ENCODE peak calls at places on chromosomes 7 and 10, in six cellular contexts. One of them, this sample, is unnamed.

GRCh38 chr10:287814-288213 is 152.6 kb downstream of the ZMYND11 start:
- DNase-seq in D721Med: no peak
- DNase-seq in activated T-helper 9 cell treated with anti-CD3 and anti-CD28 coated beads, Interleukin-2, amount 50 U/mL, for 16 hours: no peak
- DNase-seq in occipital lobe: no peak
- DNase-seq in caudate nucleus: no peak
- DNase-seq in endothelial cell: peak
- DNase-seq in this sample: peak

GRCh38 chr7:16719699-16720098 is 33.9 kb upstream of the TSPAN13 start:
- DNase-seq in endothelial cell: no peak
- DNase-seq in D721Med: no peak
- DNase-seq in caudate nucleus: no peak
- DNase-seq in occipital lobe: no peak
- DNase-seq in activated T-helper 9 cell treated with anti-CD3 and anti-CD28 coated beads, Interleukin-2, amount 50 U/mL, for 16 hours: no peak
- DNase-seq in this sample: no peak

GRCh38 chr10:30540286-30540685 is 89.3 kb downstream of the LYZL2 start:
- DNase-seq in D721Med: no peak
- DNase-seq in endothelial cell: no peak
- DNase-seq in occipital lobe: no peak
- DNase-seq in caudate nucleus: no peak
- DNase-seq in activated T-helper 9 cell treated with anti-CD3 and anti-CD28 coated beads, Interleukin-2, amount 50 U/mL, for 16 hours: no peak
- DNase-seq in this sample: no peak

GRCh38 chr7:24406053-24406561 is 122.1 kb downstream of the NPY start:
- DNase-seq in endothelial cell: no peak
- DNase-seq in caudate nucleus: no peak
- DNase-seq in activated T-helper 9 cell treated with anti-CD3 and anti-CD28 coated beads, Interleukin-2, amount 50 U/mL, for 16 hours: no peak
- DNase-seq in D721Med: no peak
- DNase-seq in occipital lobe: no peak
- DNase-seq in this sample: no peak

GRCh38 chr7:26477381-26477780 is 185.7 kb downstream of the SNX10 start:
- DNase-seq in endothelial cell: no peak
- DNase-seq in activated T-helper 9 cell treated with anti-CD3 and anti-CD28 coated beads, Interleukin-2, amount 50 U/mL, for 16 hours: no peak
- DNase-seq in caudate nucleus: no peak
- DNase-seq in occipital lobe: no peak
- DNase-seq in D721Med: no peak
- DNase-seq in this sample: no peak

GRCh38 chr10:13917791-13918190 is 331.0 kb downstream of the PRPF18 start:
- DNase-seq in caudate nucleus: no peak
- DNase-seq in D721Med: no peak
- DNase-seq in activated T-helper 9 cell treated with anti-CD3 and anti-CD28 coated beads, Interleukin-2, amount 50 U/mL, for 16 hours: no peak
- DNase-seq in occipital lobe: no peak
- DNase-seq in endothelial cell: no peak
- DNase-seq in this sample: no peak

GRCh38 chr10:79434223-79434687 is 11.2 kb downstream of the ZCCHC24 start:
- DNase-seq in endothelial cell: no peak
- DNase-seq in activated T-helper 9 cell treated with anti-CD3 and anti-CD28 coated beads, Interleukin-2, amount 50 U/mL, for 16 hours: no peak
- DNase-seq in D721Med: no peak
- DNase-seq in occipital lobe: no peak
- DNase-seq in caudate nucleus: no peak
- DNase-seq in this sample: peak

GRCh38 chr10:72308320-72308987 is 34.7 kb downstream of the DDIT4 start:
- DNase-seq in endothelial cell: no peak
- DNase-seq in D721Med: no peak
- DNase-seq in caudate nucleus: peak
- DNase-seq in occipital lobe: no peak
- DNase-seq in activated T-helper 9 cell treated with anti-CD3 and anti-CD28 coated beads, Interleukin-2, amount 50 U/mL, for 16 hours: no peak
- DNase-seq in this sample: peak

GRCh38 chr7:150949564-150949963 is 28.6 kb downstream of the KCNH2 start:
- DNase-seq in endothelial cell: no peak
- DNase-seq in D721Med: no peak
- DNase-seq in caudate nucleus: no peak
- DNase-seq in activated T-helper 9 cell treated with anti-CD3 and anti-CD28 coated beads, Interleukin-2, amount 50 U/mL, for 16 hours: no peak
- DNase-seq in occipital lobe: no peak
- DNase-seq in this sample: no peak

GRCh38 chr10:103653581-103654020 is 160.1 kb downstream of the NEURL1 start:
- DNase-seq in caudate nucleus: no peak
- DNase-seq in occipital lobe: no peak
- DNase-seq in activated T-helper 9 cell treated with anti-CD3 and anti-CD28 coated beads, Interleukin-2, amount 50 U/mL, for 16 hours: no peak
- DNase-seq in endothelial cell: no peak
- DNase-seq in D721Med: no peak
- DNase-seq in this sample: no peak

This sample was measured in EL.